ENCODE peak calls at places on chromosomes 4 and X, in nine cellular contexts. One of them, this sample, is unnamed.

GRCh38 chr4:132513491-132513890 is 635.6 kb upstream of the PCDH10 start:
- DNase-seq in transverse colon: no peak
- DNase-seq in IMR-90: no peak
- DNase-seq in right lobe of liver: no peak
- DNase-seq in A549: no peak
- DNase-seq in body of pancreas: no peak
- DNase-seq in heart left ventricle: no peak
- DNase-seq in lower leg skin: no peak
- DNase-seq in breast epithelium: no peak
- DNase-seq in this sample: no peak

GRCh38 chr4:72846280-72847111 is 223.0 kb downstream of the COX18 start:
- DNase-seq in transverse colon: no peak
- DNase-seq in IMR-90: no peak
- DNase-seq in right lobe of liver: no peak
- DNase-seq in A549: peak
- DNase-seq in body of pancreas: no peak
- DNase-seq in heart left ventricle: no peak
- DNase-seq in lower leg skin: no peak
- DNase-seq in breast epithelium: no peak
- DNase-seq in this sample: no peak

GRCh38 chr4:107094976-107095375 is 58.9 kb upstream of the DKK2 start:
- DNase-seq in transverse colon: no peak
- DNase-seq in IMR-90: no peak
- DNase-seq in right lobe of liver: no peak
- DNase-seq in A549: no peak
- DNase-seq in body of pancreas: no peak
- DNase-seq in heart left ventricle: no peak
- DNase-seq in lower leg skin: no peak
- DNase-seq in breast epithelium: no peak
- DNase-seq in this sample: no peak

GRCh38 chrX:129606918-129607317 is 47.8 kb downstream of the APLN start:
- DNase-seq in transverse colon: peak
- DNase-seq in IMR-90: peak
- DNase-seq in right lobe of liver: no peak
- DNase-seq in A549: peak
- DNase-seq in body of pancreas: peak
- DNase-seq in heart left ventricle: no peak
- DNase-seq in lower leg skin: peak
- DNase-seq in breast epithelium: peak
- DNase-seq in this sample: no peak

GRCh38 chr4:101071241-101071640 is 276.1 kb downstream of the PPP3CA start:
- DNase-seq in transverse colon: no peak
- DNase-seq in IMR-90: no peak
- DNase-seq in right lobe of liver: no peak
- DNase-seq in A549: no peak
- DNase-seq in body of pancreas: no peak
- DNase-seq in heart left ventricle: no peak
- DNase-seq in lower leg skin: no peak
- DNase-seq in breast epithelium: no peak
- DNase-seq in this sample: no peak

GRCh38 chr4:147975902-147976301 is 244.0 kb downstream of the ARHGAP10 start:
- DNase-seq in transverse colon: no peak
- DNase-seq in IMR-90: peak
- DNase-seq in right lobe of liver: no peak
- DNase-seq in A549: no peak
- DNase-seq in body of pancreas: no peak
- DNase-seq in heart left ventricle: no peak
- DNase-seq in lower leg skin: no peak
- DNase-seq in breast epithelium: no peak
- DNase-seq in this sample: no peak

GRCh38 chrX:3176439-3176820 is 135.2 kb downstream of the ARSF start:
- DNase-seq in transverse colon: no peak
- DNase-seq in IMR-90: peak
- DNase-seq in right lobe of liver: no peak
- DNase-seq in A549: no peak
- DNase-seq in body of pancreas: no peak
- DNase-seq in heart left ventricle: no peak
- DNase-seq in lower leg skin: no peak
- DNase-seq in breast epithelium: no peak
- DNase-seq in this sample: no peak

GRCh38 chr4:58766763-58767162 is 1656.6 kb upstream of the IGFBP7 start:
- DNase-seq in transverse colon: no peak
- DNase-seq in IMR-90: no peak
- DNase-seq in right lobe of liver: no peak
- DNase-seq in A549: no peak
- DNase-seq in body of pancreas: no peak
- DNase-seq in heart left ventricle: no peak
- DNase-seq in lower leg skin: no peak
- DNase-seq in breast epithelium: no peak
- DNase-seq in this sample: no peak

GRCh38 chrX:68571292-68572256 is 72.7 kb downstream of the YIPF6 start:
- DNase-seq in transverse colon: no peak
- DNase-seq in IMR-90: peak
- DNase-seq in right lobe of liver: no peak
- DNase-seq in A549: peak
- DNase-seq in body of pancreas: no peak
- DNase-seq in heart left ventricle: no peak
- DNase-seq in lower leg skin: no peak
- DNase-seq in breast epithelium: no peak
- DNase-seq in this sample: peak

GRCh38 chr4:99507762-99508161 is 3.1 kb upstream of the C4orf17 start:
- DNase-seq in transverse colon: no peak
- DNase-seq in IMR-90: no peak
- DNase-seq in right lobe of liver: no peak
- DNase-seq in A549: no peak
- DNase-seq in body of pancreas: no peak
- DNase-seq in heart left ventricle: no peak
- DNase-seq in lower leg skin: no peak
- DNase-seq in breast epithelium: no peak
- DNase-seq in this sample: no peak

GRCh38 chr4:35250771-35251170 is 993.5 kb downstream of the ARAP2 start:
- DNase-seq in transverse colon: no peak
- DNase-seq in IMR-90: no peak
- DNase-seq in right lobe of liver: no peak
- DNase-seq in A549: no peak
- DNase-seq in body of pancreas: no peak
- DNase-seq in heart left ventricle: no peak
- DNase-seq in lower leg skin: no peak
- DNase-seq in breast epithelium: no peak
- DNase-seq in this sample: no peak

GRCh38 chr4:7552466-7552865 is 117.7 kb upstream of the PSAPL1 start:
- DNase-seq in transverse colon: no peak
- DNase-seq in IMR-90: no peak
- DNase-seq in right lobe of liver: no peak
- DNase-seq in A549: no peak
- DNase-seq in body of pancreas: no peak
- DNase-seq in heart left ventricle: no peak
- DNase-seq in lower leg skin: no peak
- DNase-seq in breast epithelium: no peak
- DNase-seq in this sample: no peak

GRCh38 chr4:7554885-7555284 is 120.2 kb upstream of the PSAPL1 start:
- DNase-seq in transverse colon: no peak
- DNase-seq in IMR-90: no peak
- DNase-seq in right lobe of liver: no peak
- DNase-seq in A549: no peak
- DNase-seq in body of pancreas: no peak
- DNase-seq in heart left ventricle: no peak
- DNase-seq in lower leg skin: no peak
- DNase-seq in breast epithelium: no peak
- DNase-seq in this sample: no peak

DNA sequence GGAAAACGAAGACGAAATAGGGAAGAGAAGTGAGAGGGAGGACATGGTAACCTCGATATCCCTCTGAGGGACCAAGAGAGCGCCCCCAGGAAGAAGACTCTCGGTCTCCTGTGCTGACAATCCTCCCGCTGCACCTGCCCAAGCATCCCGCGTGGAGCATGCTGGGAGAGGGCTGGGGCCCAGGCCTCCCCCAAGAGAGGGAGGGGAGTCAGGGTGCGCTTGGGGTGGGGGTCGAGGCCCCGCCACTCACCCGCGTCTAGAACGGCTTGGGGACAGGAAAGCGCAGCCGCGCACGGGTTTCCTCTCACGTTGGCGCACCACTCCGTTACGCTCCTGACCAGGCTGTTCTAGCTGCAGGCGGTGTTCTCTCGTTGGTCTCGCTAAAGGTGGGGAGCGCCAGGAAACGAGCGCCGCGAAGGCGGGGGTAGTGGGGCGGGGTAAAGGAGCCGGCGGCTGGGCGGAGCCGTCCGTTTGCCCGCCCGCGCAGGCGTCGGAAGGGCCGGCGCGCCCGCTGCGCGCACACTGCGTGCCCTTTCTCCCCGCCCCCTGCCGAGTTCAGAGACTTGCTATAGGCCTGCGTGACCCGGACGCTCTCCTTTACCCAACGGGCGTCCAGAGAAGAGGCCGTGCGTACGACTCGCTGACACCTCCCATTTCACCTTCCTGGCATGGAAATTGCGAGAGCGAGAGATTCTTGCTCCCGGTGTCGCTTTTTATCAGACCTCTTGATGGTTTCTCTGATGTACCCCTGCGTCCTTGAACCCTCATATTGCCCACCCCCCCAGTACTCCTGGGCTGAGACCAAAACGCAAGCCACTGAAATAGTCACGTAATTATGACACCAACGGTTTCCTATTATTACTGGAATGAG is at the start of gene C1GALT1C1:
- DNase-seq in transverse colon: peak
- DNase-seq in IMR-90: peak
- DNase-seq in right lobe of liver: peak
- DNase-seq in A549: peak
- DNase-seq in body of pancreas: peak
- DNase-seq in heart left ventricle: peak
- DNase-seq in lower leg skin: peak
- DNase-seq in breast epithelium: peak
- DNase-seq in this sample: peak
- TF ChIP-seq POLR2A in transverse colon: peak
- TF ChIP-seq POLR2A in IMR-90: peak
- TF ChIP-seq POLR2A in right lobe of liver: peak
- TF ChIP-seq POLR2A in A549: peak
- TF ChIP-seq POLR2A in body of pancreas: peak
- TF ChIP-seq POLR2A in heart left ventricle: peak
- TF ChIP-seq POLR2A in lower leg skin: no peak
- TF ChIP-seq POLR2A in breast epithelium: no peak
- TF ChIP-seq POLR2A in this sample: peak

GRCh38 chr4:52051213-52051614 is at the start of gene SPATA18:
- DNase-seq in transverse colon: peak
- DNase-seq in IMR-90: no peak
- DNase-seq in right lobe of liver: peak
- DNase-seq in A549: peak
- DNase-seq in body of pancreas: peak
- DNase-seq in heart left ventricle: peak
- DNase-seq in lower leg skin: peak
- DNase-seq in breast epithelium: peak
- DNase-seq in this sample: no peak
- TF ChIP-seq POLR2A in transverse colon: no peak
- TF ChIP-seq POLR2A in IMR-90: no peak
- TF ChIP-seq POLR2A in right lobe of liver: no peak
- TF ChIP-seq POLR2A in A549: peak
- TF ChIP-seq POLR2A in body of pancreas: no peak
- TF ChIP-seq POLR2A in heart left ventricle: no peak
- TF ChIP-seq POLR2A in lower leg skin: no peak
- TF ChIP-seq POLR2A in breast epithelium: no peak
- TF ChIP-seq POLR2A in this sample: peak

GRCh38 chr4:70508801-70509200 is 9.6 kb upstream of the AMTN start:
- DNase-seq in transverse colon: no peak
- DNase-seq in IMR-90: no peak
- DNase-seq in right lobe of liver: no peak
- DNase-seq in A549: no peak
- DNase-seq in body of pancreas: no peak
- DNase-seq in heart left ventricle: no peak
- DNase-seq in lower leg skin: no peak
- DNase-seq in breast epithelium: no peak
- DNase-seq in this sample: no peak
- TF ChIP-seq POLR2A in transverse colon: no peak
- TF ChIP-seq POLR2A in IMR-90: no peak
- TF ChIP-seq POLR2A in right lobe of liver: no peak
- TF ChIP-seq POLR2A in A549: no peak
- TF ChIP-seq POLR2A in body of pancreas: no peak
- TF ChIP-seq POLR2A in heart left ventricle: no peak
- TF ChIP-seq POLR2A in lower leg skin: no peak
- TF ChIP-seq POLR2A in breast epithelium: no peak
- TF ChIP-seq POLR2A in this sample: no peak

DNA sequence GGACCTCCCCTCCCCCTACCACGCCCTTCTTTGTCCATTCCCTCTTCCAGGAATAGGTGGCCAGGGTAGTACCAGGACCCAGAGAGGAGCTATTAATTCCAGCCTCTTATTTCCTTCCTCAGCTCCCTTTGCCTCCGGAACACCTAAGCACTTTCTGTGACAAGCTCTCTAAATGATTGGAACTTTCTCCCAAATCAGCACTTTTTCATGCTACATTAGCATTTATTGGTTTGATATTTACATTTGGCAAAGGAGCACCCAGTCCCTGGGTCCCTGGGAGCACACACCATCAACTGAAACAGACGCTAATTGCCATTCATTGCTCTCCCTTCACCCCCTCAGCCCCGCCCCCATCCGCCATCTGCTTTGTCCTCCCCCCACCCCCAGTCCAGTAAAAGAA is 182.0 kb upstream of the BCOR start:
- DNase-seq in transverse colon: no peak
- DNase-seq in IMR-90: no peak
- DNase-seq in right lobe of liver: no peak
- DNase-seq in A549: no peak
- DNase-seq in body of pancreas: no peak
- DNase-seq in heart left ventricle: no peak
- DNase-seq in lower leg skin: no peak
- DNase-seq in breast epithelium: no peak
- DNase-seq in this sample: no peak
- TF ChIP-seq POLR2A in transverse colon: no peak
- TF ChIP-seq POLR2A in IMR-90: no peak
- TF ChIP-seq POLR2A in right lobe of liver: no peak
- TF ChIP-seq POLR2A in A549: no peak
- TF ChIP-seq POLR2A in body of pancreas: no peak
- TF ChIP-seq POLR2A in heart left ventricle: no peak
- TF ChIP-seq POLR2A in lower leg skin: no peak
- TF ChIP-seq POLR2A in breast epithelium: no peak
- TF ChIP-seq POLR2A in this sample: no peak

GRCh38 chr4:185811509-185812364 is at the start of gene SORBS2:
- DNase-seq in transverse colon: peak
- DNase-seq in IMR-90: peak
- DNase-seq in right lobe of liver: peak
- DNase-seq in A549: no peak
- DNase-seq in body of pancreas: peak
- DNase-seq in heart left ventricle: peak
- DNase-seq in lower leg skin: no peak
- DNase-seq in breast epithelium: peak
- DNase-seq in this sample: no peak
- TF ChIP-seq POLR2A in transverse colon: peak
- TF ChIP-seq POLR2A in IMR-90: no peak
- TF ChIP-seq POLR2A in right lobe of liver: peak
- TF ChIP-seq POLR2A in A549: no peak
- TF ChIP-seq POLR2A in body of pancreas: peak
- TF ChIP-seq POLR2A in heart left ventricle: peak
- TF ChIP-seq POLR2A in lower leg skin: no peak
- TF ChIP-seq POLR2A in breast epithelium: no peak
- TF ChIP-seq POLR2A in this sample: no peak